ENCODE peak calls at places on chromosomes 5 and 9, in six cellular contexts. Q is fibroblast of lung, T is kidney, U is cardiac fibroblast, Z is kidney epithelial cell, B is K562. W is an unnamed sample.

GRCh38 chr9:124133752-124134151 is 122.2 kb downstream of the LHX2 start:
- DNase-seq in Q (peak), Z (no peak), U (peak), T (no peak), B (no peak), W (no peak)

GRCh38 chr9:126499005-126499910 is 114.5 kb upstream of the LMX1B start:
- DNase-seq in T (peak), Q (peak), U (peak), B (peak), Z (no peak), W (no peak)

GRCh38 chr5:65927497-65928340 is 1.3 kb downstream of the ERBIN start:
- DNase-seq in Z (no peak), U (peak), Q (peak), T (no peak), B (peak), W (peak)

GRCh38 chr9:34651876-34652602 is at the start of gene IL11RA:
- DNase-seq in Q (peak), B (peak), U (peak), T (peak), Z (no peak), W (no peak)

GRCh38 chr5:73280821-73281746 is 108.1 kb downstream of the TMEM174 start:
- DNase-seq in U (peak), T (peak), B (no peak), Z (peak), Q (peak), W (no peak)

GRCh38 chr9:32419921-32420320 is 35.5 kb downstream of the ACO1 start:
- DNase-seq in U (no peak), B (no peak), T (no peak), Z (no peak), Q (no peak), W (no peak)

GRCh38 chr5:3606121-3606831 is 10.6 kb downstream of the IRX1 start:
- DNase-seq in U (no peak), Q (no peak), B (no peak), Z (no peak), T (no peak), W (no peak)

GRCh38 chr9:107243757-107244156 is 39.3 kb upstream of the RAD23B start:
- DNase-seq in U (peak), B (no peak), Q (peak), T (no peak), Z (peak), W (no peak)

GRCh38 chr5:132662925-132663770 is 5.2 kb downstream of the IL13 start:
- DNase-seq in U (peak), Z (no peak), T (no peak), Q (no peak), B (peak), W (no peak)

GRCh38 chr5:74394543-74394923 is 246.0 kb downstream of the ENC1 start:
- DNase-seq in Z (no peak), T (no peak), Q (no peak), B (no peak), U (peak), W (no peak)

GRCh38 chr5:94375801-94376200 is 242.6 kb downstream of the KIAA0825 start:
- DNase-seq in T (no peak), U (peak), Z (no peak), B (no peak), Q (peak), W (no peak)

GRCh38 chr5:454936-455335 is 12.0 kb downstream of the EXOC3 start:
- DNase-seq in Q (no peak), B (no peak), Z (no peak), T (peak), U (no peak), W (no peak)

GRCh38 chr5:143741418-143741817 is 70.5 kb upstream of the HMHB1 start:
- DNase-seq in Q (no peak), U (no peak), T (no peak), Z (no peak), B (no peak), W (no peak)

GRCh38 chr5:150781706-150782614 is 3.4 kb downstream of the SMIM3 start:
- DNase-seq in U (peak), T (peak), B (no peak), Z (no peak), Q (peak), W (peak)

GRCh38 chr5:39440964-39441363 is 16.2 kb upstream of the DAB2 start:
- DNase-seq in U (peak), Z (no peak), B (no peak), T (no peak), Q (no peak), W (no peak)

GRCh38 chr5:134567651-134568338 is 42.3 kb downstream of the JADE2 start:
- DNase-seq in T (peak), Q (peak), U (peak), Z (no peak), B (no peak), W (no peak)

GRCh38 chr9:16726718-16727451 is 143.6 kb downstream of the BNC2 start:
- DNase-seq in T (peak), U (peak), Q (peak), B (no peak), Z (no peak), W (no peak)

GRCh38 chr5:57174128-57174849 is 430 bp downstream of the GPBP1 start:
- DNase-seq in Z (no peak), Q (peak), B (no peak), U (no peak), T (no peak), W (no peak)

GRCh38 chr9:87195306-87195705 is 248.0 kb upstream of the GAS1 start:
- DNase-seq in B (no peak), Z (no peak), T (no peak), Q (no peak), U (peak), W (no peak)

DNA sequence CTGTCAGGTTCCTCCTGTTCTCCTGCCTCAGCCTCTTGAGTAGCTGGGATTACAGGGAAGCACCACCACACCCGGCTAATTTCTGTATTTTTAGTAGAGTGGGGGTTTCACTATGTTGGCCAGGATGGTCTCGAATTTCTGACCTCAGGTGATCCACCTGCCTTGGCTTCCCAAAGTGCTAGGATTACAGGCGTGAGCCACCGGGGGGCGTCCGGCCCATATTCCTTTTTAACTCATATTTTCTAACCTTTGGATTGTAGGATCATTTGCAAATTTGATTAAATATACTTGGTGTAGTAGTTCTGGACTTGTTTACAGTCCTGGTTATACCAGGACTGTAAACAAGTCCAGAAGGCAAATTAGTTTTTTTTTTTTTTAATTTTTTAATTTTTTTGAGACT is 4.3 kb downstream of the TCERG1 start:
- DNase-seq in T (no peak), Z (no peak), B (no peak), Q (no peak), U (no peak), W (no peak)
- TF ChIP-seq CTCF in T (no peak), Z (peak), B (peak), Q (no peak), U (no peak), W (no peak)

GRCh38 chr5:98104454-98105188 is 668.8 kb upstream of the RGMB start:
- DNase-seq in U (no peak), Z (no peak), T (no peak), Q (no peak), B (no peak), W (no peak)

GRCh38 chr5:98108497-98108896 is 665.0 kb upstream of the RGMB start:
- DNase-seq in Z (no peak), T (no peak), B (no peak), Q (peak), U (peak), W (peak)

GRCh38 chr5:98105651-98106050 is 667.8 kb upstream of the RGMB start:
- DNase-seq in B (no peak), T (no peak), Z (no peak), U (no peak), Q (no peak), W (no peak)

GRCh38 chr5:98103807-98104206 is 669.7 kb upstream of the RGMB start:
- DNase-seq in Q (no peak), B (no peak), Z (no peak), T (no peak), U (no peak), W (no peak)

GRCh38 chr5:98106116-98107088 is 667.1 kb upstream of the RGMB start:
- DNase-seq in B (no peak), Z (no peak), T (no peak), U (peak), Q (peak), W (peak)
- H3K4me3 ChIP-seq in B (no peak), Z (no peak), T (no peak), U (no peak), Q (no peak), W (no peak)

GRCh38 chr5:43042176-43042625 is 2.1 kb upstream of the ANXA2R start:
- DNase-seq in T (peak), Z (no peak), U (peak), Q (peak), B (peak), W (no peak)
- TF ChIP-seq CTCF in T (no peak), Z (peak), U (peak), Q (peak), B (peak), W (no peak)

GRCh38 chr9:75265525-75265972 is 177.2 kb downstream of the OSTF1 start:
- DNase-seq in U (peak), Q (peak), B (peak), Z (no peak), T (no peak), W (peak)
- H3K4me3 ChIP-seq in U (no peak), Q (no peak), B (no peak), Z (no peak), T (no peak), W (no peak)